ENCODE peak calls at places on chromosomes 12 and 14, in eight cellular contexts. L, A, P, D, E, T, X and O are unnamed samples.
A peak's percentile ranks its signal among the peaks of the same experiment; 100 is the strongest.

GRCh38 chr12:132560831-132561783 is 49.3 kb downstream of the LRCOL1 start:
- DNase-seq in L (no peak), A (no peak), P (peak; percentile 80), D (peak; percentile 79), E (peak; percentile 54), T (peak; percentile 73), X (no peak), O (peak; percentile 93)

GRCh38 chr12:19945559-19946485 is 422.5 kb upstream of the PDE3A start:
- DNase-seq in L (no peak), A (no peak), P (no peak), D (no peak), E (no peak), T (no peak), X (no peak), O (no peak)

GRCh38 chr14:59252772-59253500 is 64.5 kb downstream of the DAAM1 start:
- DNase-seq in L (no peak), A (no peak), P (no peak), D (no peak), E (no peak), T (no peak), X (no peak), O (no peak)

GRCh38 chr12:2309647-2310046 is 256.9 kb downstream of the CACNA1C start:
- DNase-seq in L (no peak), A (no peak), P (no peak), D (no peak), E (no peak), T (no peak), X (no peak), O (no peak)

GRCh38 chr12:93243382-93243688 is 134.4 kb upstream of the NUDT4 start:
- DNase-seq in L (no peak), A (no peak), P (no peak), D (no peak), E (no peak), T (no peak), X (no peak), O (no peak)

GRCh38 chr12:26238341-26239126 is 43.2 kb downstream of the SSPN start:
- DNase-seq in L (no peak), A (no peak), P (peak; percentile 19), D (no peak), E (no peak), T (no peak), X (peak; percentile 37), O (no peak)

GRCh38 chr14:89881839-89882238 is 72.7 kb downstream of the EFCAB11 start:
- DNase-seq in L (no peak), A (no peak), P (no peak), D (no peak), E (no peak), T (no peak), X (no peak), O (no peak)

GRCh38 chr12:30047499-30048262 is 263.9 kb upstream of the TMTC1 start:
- DNase-seq in L (no peak), A (no peak), P (peak; percentile 63), D (no peak), E (no peak), T (no peak), X (no peak), O (no peak)

GRCh38 chr12:12927211-12928079 is 24.5 kb downstream of the GPRC5D start:
- DNase-seq in L (no peak), A (no peak), P (no peak), D (peak; percentile 36), E (peak; percentile 94), T (peak; percentile 92), X (peak; percentile 38), O (no peak)

GRCh38 chr12:118495296-118495695 is 118.9 kb downstream of the SUDS3 start:
- DNase-seq in L (no peak), A (no peak), P (no peak), D (no peak), E (no peak), T (no peak), X (no peak), O (no peak)

GRCh38 chr12:107778383-107779015 is 4.0 kb downstream of the ASCL4 start:
- DNase-seq in L (no peak), A (no peak), P (no peak), D (no peak), E (no peak), T (peak; percentile 29), X (no peak), O (no peak)

GRCh38 chr14:97177016-97177415 is 379.8 kb downstream of the VRK1 start:
- DNase-seq in L (no peak), A (no peak), P (peak; percentile 81), D (peak; percentile 24), E (no peak), T (no peak), X (no peak), O (peak; percentile 19)

GRCh38 chr14:95248422-95248821 is 71.3 kb downstream of the CLMN start:
- DNase-seq in L (no peak), A (no peak), P (no peak), D (no peak), E (no peak), T (no peak), X (no peak), O (no peak)

GRCh38 chr12:121916719-121917118 is 1.7 kb upstream of the CFAP251 start:
- DNase-seq in L (no peak), A (peak; percentile 41), P (peak; percentile 46), D (no peak), E (no peak), T (no peak), X (no peak), O (peak; percentile 58)

GRCh38 chr12:121917950-121918678 is at the start of gene CFAP251:
- DNase-seq in L (peak; percentile 73), A (peak; percentile 66), P (peak; percentile 30), D (peak; percentile 98), E (peak; percentile 99), T (peak; percentile 99), X (peak; percentile 94), O (peak; percentile 79)

GRCh38 chr12:121921106-121921505 is 2.7 kb downstream of the CFAP251 start:
- DNase-seq in L (no peak), A (no peak), P (no peak), D (no peak), E (no peak), T (no peak), X (no peak), O (no peak)

GRCh38 chr12:121915841-121916321 is 2.5 kb upstream of the CFAP251 start:
- DNase-seq in L (no peak), A (no peak), P (no peak), D (no peak), E (no peak), T (no peak), X (no peak), O (no peak)

DNA sequence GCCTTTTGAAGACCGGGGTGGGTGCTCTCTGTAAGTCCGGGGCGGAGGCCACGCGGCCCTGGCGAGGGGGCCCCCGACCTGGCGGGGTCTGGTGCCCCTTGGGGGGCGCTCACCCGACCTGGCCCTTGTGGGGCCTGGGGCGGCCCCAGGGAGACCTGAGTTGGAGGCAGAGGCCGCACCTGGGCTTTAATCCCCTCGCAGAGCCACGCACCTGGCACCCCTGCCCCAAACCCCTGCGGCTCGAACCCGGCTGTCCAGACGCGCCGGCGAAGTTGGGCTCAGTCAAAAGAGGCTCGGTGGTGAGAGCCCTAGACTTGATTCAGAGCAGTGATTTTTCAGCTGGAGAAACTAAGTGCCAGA is 267 bp downstream of the CFAP251 start:
- DNase-seq in L (no peak), A (no peak), P (no peak), D (no peak), E (no peak), T (no peak), X (no peak), O (no peak)
- H3K27ac ChIP-seq in L (peak overlapping the region; percentile 15), A (no peak overlapping the region), P (no peak overlapping the region), D (peak overlapping the region; percentile 54), E (peak overlapping the region; percentile 79), T (peak overlapping the region; percentile 14), X (no peak overlapping the region), O (no peak overlapping the region)

DNA sequence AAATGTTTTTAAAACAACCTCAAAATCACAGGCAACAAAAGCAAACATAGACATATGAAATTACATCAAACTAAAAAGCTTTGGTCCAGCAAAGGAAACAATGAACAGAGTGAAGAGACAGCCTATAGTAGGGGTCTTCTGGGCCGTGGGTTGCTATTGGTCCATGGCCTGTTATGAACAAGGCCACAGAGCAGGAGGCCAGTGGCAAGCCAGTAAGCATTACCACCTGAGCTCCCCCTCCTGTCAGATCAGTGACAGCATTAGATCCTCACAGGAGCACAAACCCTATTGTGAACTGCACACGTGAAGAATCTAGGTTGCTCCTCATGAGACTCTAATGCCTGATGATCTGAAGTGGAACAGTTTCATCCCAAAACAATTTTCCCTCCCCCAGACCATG is 174.0 kb downstream of the DIO2 start:
- DNase-seq in L (no peak), A (no peak), P (peak; percentile 36), D (no peak), E (no peak), T (no peak), X (no peak), O (peak; percentile 9)
- TF ChIP-seq CTCF in L (no peak), A (no peak), P (peak; percentile 27), D (no peak), E (no peak), T (no peak), X (no peak), O (peak; percentile 23)

DNA sequence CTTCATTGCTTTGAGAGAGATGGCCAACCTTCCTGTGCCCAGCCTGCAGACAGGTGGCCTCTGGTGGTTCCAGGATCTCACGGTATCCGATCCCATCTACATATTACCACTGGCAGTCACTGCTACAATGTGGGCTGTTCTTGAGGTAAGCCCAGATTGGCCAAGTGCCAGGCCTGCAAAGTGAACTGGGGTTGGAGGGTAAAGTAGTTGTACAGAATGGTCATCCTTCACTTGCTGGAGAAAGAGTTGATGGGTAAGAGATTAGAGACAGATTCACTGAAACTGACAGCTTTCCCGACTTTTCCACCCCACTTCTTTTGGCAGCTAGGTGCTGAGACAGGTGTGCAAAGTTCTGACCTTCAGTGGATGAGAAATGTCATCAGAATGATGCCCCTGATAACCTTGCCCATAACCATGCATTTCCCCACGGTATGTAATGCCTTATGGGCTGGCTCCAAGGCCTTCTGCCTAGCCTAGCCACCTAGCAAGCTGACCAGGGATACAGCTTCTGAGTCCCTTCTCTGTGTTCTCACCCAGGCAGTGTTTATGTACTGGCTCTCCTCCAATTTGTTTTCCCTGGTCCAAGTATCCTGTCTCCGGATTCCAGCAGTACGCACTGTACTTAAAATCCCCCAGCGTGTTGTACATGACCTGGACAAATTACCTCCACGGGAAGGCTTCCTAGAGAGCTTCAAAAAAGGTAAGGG is 4.1 kb downstream of the OXA1L start:
- DNase-seq in L (no peak), A (no peak), P (no peak), D (no peak), E (no peak), T (no peak), X (no peak), O (no peak)
- H3K27me3 ChIP-seq in L (no peaks in the 10 kb centered on the region), A (no peaks in the 10 kb centered on the region), P (no peaks in the 10 kb centered on the region), D (no peaks in the 10 kb centered on the region), E (no peaks in the 10 kb centered on the region), T (no peaks in the 10 kb centered on the region), X (no peaks in the 10 kb centered on the region), O (no peaks in the 10 kb centered on the region)

DNA sequence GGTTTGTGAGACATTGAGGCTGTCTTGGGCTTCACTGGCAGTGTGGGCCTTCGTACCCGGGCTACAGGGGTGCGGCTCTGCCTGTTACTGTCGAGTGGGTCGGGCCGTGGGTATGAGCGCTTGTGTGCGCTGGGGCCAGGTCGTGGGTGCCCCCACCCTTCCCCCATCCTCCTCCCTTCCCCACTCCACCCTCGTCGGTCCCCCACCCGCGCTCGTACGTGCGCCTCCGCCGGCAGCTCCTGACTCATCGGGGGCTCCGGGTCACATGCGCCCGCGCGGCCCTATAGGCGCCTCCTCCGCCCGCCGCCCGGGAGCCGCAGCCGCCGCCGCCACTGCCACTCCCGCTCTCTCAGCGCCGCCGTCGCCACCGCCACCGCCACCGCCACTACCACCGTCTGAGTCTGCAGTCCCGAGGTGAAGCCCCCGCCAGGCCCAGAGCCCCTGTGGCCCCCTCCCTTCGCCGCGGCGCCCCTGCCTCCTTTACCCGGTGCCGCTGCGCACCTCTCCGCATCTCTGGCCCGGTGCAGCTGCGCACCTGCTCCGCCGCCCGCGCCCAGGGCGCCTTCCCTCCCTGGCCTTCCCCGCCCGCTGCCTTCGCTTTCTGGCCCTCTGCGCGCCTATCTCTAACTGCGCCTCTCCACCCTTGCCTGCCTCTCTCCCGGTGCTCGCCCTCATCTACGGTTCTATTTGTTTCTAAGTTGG is at the start of gene ENO2:
- DNase-seq in L (no peak), A (peak; percentile 80), P (peak; percentile 55), D (peak; percentile 89), E (peak; percentile 68), T (peak; percentile 81), X (peak; percentile 80), O (peak; percentile 75)
- H3K27ac ChIP-seq in L (peak within 1 kb of the TSS; percentile 89), A (peak within 1 kb of the TSS; percentile 88), P (no peak within 1 kb of the TSS), D (peak within 1 kb of the TSS; percentile 77), E (peak within 1 kb of the TSS; percentile 82), T (peak within 1 kb of the TSS; percentile 90), X (peak within 1 kb of the TSS; percentile 42), O (peak within 1 kb of the TSS; percentile 89)